ENCODE peak calls at places on chromosomes 5 and 9, in five cellular contexts. Y, A, X, T and R are unnamed samples.

GRCh38 chr9:137350696-137351584 is 48.9 kb upstream of the NRARP start:
- DNase-seq in Y (no peak), A (no peak), X (no peak), T (no peak), R (no peak)

GRCh38 chr5:88188458-88189132 is 80.0 kb downstream of the TMEM161B start:
- DNase-seq in Y (no peak), A (no peak), X (no peak), T (no peak), R (no peak)

GRCh38 chr9:94030318-94031179 is 53.7 kb upstream of the PTPDC1 start:
- DNase-seq in Y (peak), A (peak), X (peak), T (peak), R (peak)

GRCh38 chr5:148342371-148343048 is 7.2 kb downstream of the SPINK9 start:
- DNase-seq in Y (no peak), A (no peak), X (no peak), T (no peak), R (no peak)

GRCh38 chr5:51389582-51390463 is 6.6 kb downstream of the ISL1 start:
- DNase-seq in Y (no peak), A (no peak), X (no peak), T (no peak), R (no peak)

GRCh38 chr5:86376214-86376613 is 241.5 kb upstream of the COX7C start:
- DNase-seq in Y (no peak), A (no peak), X (no peak), T (no peak), R (no peak)

GRCh38 chr5:135980650-135981049 is 25.9 kb upstream of the LECT2 start:
- DNase-seq in Y (no peak), A (no peak), X (peak), T (no peak), R (no peak)

GRCh38 chr9:115743709-115744605 is 409.6 kb upstream of the PAPPA start:
- DNase-seq in Y (no peak), A (no peak), X (no peak), T (no peak), R (no peak)

GRCh38 chr9:127049044-127049443 is 73.4 kb downstream of the ANGPTL2 start:
- DNase-seq in Y (peak), A (no peak), X (peak), T (no peak), R (peak)

GRCh38 chr5:61162832-61163567 is 732 bp upstream of the SMIM15 start:
- DNase-seq in Y (no peak), A (no peak), X (peak), T (peak), R (peak)

GRCh38 chr9:27019589-27019988 is 14.1 kb upstream of the LRRC19 start:
- DNase-seq in Y (no peak), A (no peak), X (peak), T (no peak), R (no peak)

GRCh38 chr5:9833871-9834270 is 203.7 kb upstream of the TAS2R1 start:
- DNase-seq in Y (peak), A (no peak), X (no peak), T (no peak), R (no peak)

GRCh38 chr5:151015974-151016587 is 4.3 kb upstream of the GPX3 start:
- DNase-seq in Y (no peak), A (peak), X (no peak), T (no peak), R (no peak)

GRCh38 chr5:78518365-78519197 is 130.0 kb downstream of the LHFPL2 start:
- DNase-seq in Y (no peak), A (no peak), X (peak), T (peak), R (peak)

GRCh38 chr5:147190236-147190815 is 44.5 kb upstream of the STK32A start:
- DNase-seq in Y (no peak), A (no peak), X (no peak), T (no peak), R (no peak)

GRCh38 chr9:38068616-38068865 is 486 bp downstream of the SHB start:
- DNase-seq in Y (no peak), A (peak), X (peak), T (no peak), R (peak)

GRCh38 chr9:3732077-3733038 is 206.6 kb upstream of the RFX3 start:
- DNase-seq in Y (no peak), A (peak), X (peak), T (peak), R (peak)

GRCh38 chr5:98911221-98912040 is 17.4 kb downstream of the CHD1 start:
- DNase-seq in Y (no peak), A (no peak), X (no peak), T (no peak), R (no peak)

GRCh38 chr5:178502401-178503100 is 87.6 kb downstream of the COL23A1 start:
- DNase-seq in Y (no peak), A (no peak), X (no peak), T (no peak), R (no peak)

GRCh38 chr5:55427157-55427556 is 107.6 kb downstream of the PLPP1 start:
- DNase-seq in Y (no peak), A (no peak), X (peak), T (no peak), R (no peak)

GRCh38 chr5:73115399-73116051 is 4.8 kb upstream of the TMEM171 start:
- DNase-seq in Y (no peak), A (no peak), X (peak), T (no peak), R (peak)

GRCh38 chr5:163916376-163916775 is 411.0 kb downstream of the MAT2B start:
- DNase-seq in Y (no peak), A (no peak), X (peak), T (no peak), R (no peak)
- TF ChIP-seq MAFK in Y (no peak), A (no peak), X (no peak), T (no peak), R (no peak)

GRCh38 chr5:134100283-134101011 is 14.0 kb upstream of the TCF7 start:
- DNase-seq in Y (peak), A (no peak), X (peak), T (no peak), R (peak)
- H3K4me3 ChIP-seq in Y (peak), A (no peak), X (no peak), T (no peak), R (no peak)

GRCh38 chr5:17670353-17670752 is 36.1 kb downstream of the TAF11L14 start:
- DNase-seq in Y (peak), A (no peak), X (no peak), T (no peak), R (no peak)

GRCh38 chr5:17665836-17666235 is 31.6 kb downstream of the TAF11L14 start:
- DNase-seq in Y (no peak), A (no peak), X (no peak), T (no peak), R (no peak)

GRCh38 chr5:17666726-17667235 is 32.5 kb downstream of the TAF11L14 start:
- DNase-seq in Y (no peak), A (no peak), X (no peak), T (no peak), R (no peak)
- TF ChIP-seq MAFK in Y (no peak), A (no peak), X (no peak), T (no peak), R (no peak)

GRCh38 chr5:181164076-181164952 is 16.9 kb downstream of the OR2V2 start:
- DNase-seq in Y (peak), A (no peak), X (peak), T (no peak), R (peak)
- H3K4me3 ChIP-seq in Y (peak), A (peak), X (peak), T (no peak), R (peak)

DNA sequence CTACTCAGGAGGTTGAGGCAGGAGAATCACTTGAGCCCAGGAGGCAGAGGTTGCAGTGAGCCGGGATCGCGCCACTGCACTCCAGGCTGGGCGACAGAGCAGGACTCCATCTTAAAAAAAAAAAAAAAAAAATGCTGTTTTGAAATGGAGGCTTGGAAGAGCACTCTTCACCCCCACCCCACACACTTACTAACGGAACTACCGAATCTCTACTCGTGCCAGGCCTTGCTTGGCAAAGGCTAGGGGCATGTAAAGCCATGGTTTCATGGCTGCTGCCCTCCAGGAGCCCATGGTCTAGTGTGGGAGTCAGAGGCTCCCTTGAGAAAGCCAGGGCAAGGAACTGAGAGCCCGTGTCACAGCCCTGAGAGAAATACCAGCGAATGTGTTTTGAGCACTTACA is 21.3 kb downstream of the PCDHGC5 start:
- DNase-seq in Y (no peak), A (no peak), X (no peak), T (no peak), R (no peak)
- TF ChIP-seq MAFK in Y (no peak), A (no peak), X (no peak), T (no peak), R (no peak)

GRCh38 chr5:75168026-75168750 is 68.5 kb downstream of the ANKRD31 start:
- DNase-seq in Y (no peak), A (no peak), X (no peak), T (no peak), R (no peak)

GRCh38 chr5:75167345-75167744 is 69.3 kb downstream of the ANKRD31 start:
- DNase-seq in Y (no peak), A (peak), X (no peak), T (peak), R (peak)
- H3K4me3 ChIP-seq in Y (no peak), A (no peak), X (no peak), T (no peak), R (no peak)

GRCh38 chr5:96176022-96176421 is 214.4 kb upstream of the ELL2 start:
- DNase-seq in Y (no peak), A (no peak), X (no peak), T (no peak), R (no peak)

GRCh38 chr5:96175090-96175489 is 213.4 kb upstream of the ELL2 start:
- DNase-seq in Y (no peak), A (no peak), X (no peak), T (no peak), R (peak)

GRCh38 chr5:96180684-96181083 is 219.0 kb upstream of the ELL2 start:
- DNase-seq in Y (no peak), A (no peak), X (no peak), T (no peak), R (no peak)

GRCh38 chr5:96172436-96172835 is 210.8 kb upstream of the ELL2 start:
- DNase-seq in Y (no peak), A (no peak), X (peak), T (no peak), R (no peak)

GRCh38 chr5:96177303-96177869 is 215.7 kb upstream of the ELL2 start:
- DNase-seq in Y (no peak), A (no peak), X (peak), T (peak), R (no peak)
- TF ChIP-seq MAFK in Y (no peak), A (no peak), X (no peak), T (no peak), R (no peak)